ENCODE peak calls at places on chromosomes 5 and 9, in six cellular contexts. One of them, this sample, is unnamed.

GRCh38 chr5:1517838-1518237 is 5.9 kb downstream of the LPCAT1 start:
- DNase-seq in choroid plexus epithelial cell: no peak
- DNase-seq in coronary artery: peak
- DNase-seq in astrocyte of the cerebellum: no peak
- DNase-seq in glutamatergic neuron: peak
- DNase-seq in K562: no peak
- DNase-seq in this sample: no peak

GRCh38 chr5:28862137-28862859 is 1823.9 kb upstream of the CDH9 start:
- DNase-seq in choroid plexus epithelial cell: no peak
- DNase-seq in coronary artery: no peak
- DNase-seq in astrocyte of the cerebellum: no peak
- DNase-seq in glutamatergic neuron: no peak
- DNase-seq in K562: no peak
- DNase-seq in this sample: no peak

GRCh38 chr5:10166392-10166791 is 83.3 kb downstream of the ATPSCKMT start:
- DNase-seq in choroid plexus epithelial cell: no peak
- DNase-seq in coronary artery: no peak
- DNase-seq in astrocyte of the cerebellum: no peak
- DNase-seq in glutamatergic neuron: no peak
- DNase-seq in K562: no peak
- DNase-seq in this sample: no peak

GRCh38 chr5:32745317-32745716 is 34.2 kb downstream of the NPR3 start:
- DNase-seq in choroid plexus epithelial cell: no peak
- DNase-seq in coronary artery: no peak
- DNase-seq in astrocyte of the cerebellum: no peak
- DNase-seq in glutamatergic neuron: no peak
- DNase-seq in K562: no peak
- DNase-seq in this sample: no peak

GRCh38 chr5:142922223-142922952 is 152.2 kb downstream of the ARHGAP26 start:
- DNase-seq in choroid plexus epithelial cell: peak
- DNase-seq in coronary artery: no peak
- DNase-seq in astrocyte of the cerebellum: no peak
- DNase-seq in glutamatergic neuron: no peak
- DNase-seq in K562: peak
- DNase-seq in this sample: no peak

GRCh38 chr5:131635755-131636479 is 888 bp upstream of the RAPGEF6 start:
- DNase-seq in choroid plexus epithelial cell: peak
- DNase-seq in coronary artery: no peak
- DNase-seq in astrocyte of the cerebellum: no peak
- DNase-seq in glutamatergic neuron: no peak
- DNase-seq in K562: no peak
- DNase-seq in this sample: no peak

GRCh38 chr9:99076483-99077171 is 28.3 kb upstream of the TGFBR1 start:
- DNase-seq in choroid plexus epithelial cell: no peak
- DNase-seq in coronary artery: no peak
- DNase-seq in astrocyte of the cerebellum: no peak
- DNase-seq in glutamatergic neuron: no peak
- DNase-seq in K562: peak
- DNase-seq in this sample: no peak

GRCh38 chr5:57417981-57418380 is 64.6 kb downstream of the ACTBL2 start:
- DNase-seq in choroid plexus epithelial cell: no peak
- DNase-seq in coronary artery: no peak
- DNase-seq in astrocyte of the cerebellum: no peak
- DNase-seq in glutamatergic neuron: no peak
- DNase-seq in K562: no peak
- DNase-seq in this sample: no peak

GRCh38 chr9:2013688-2014087 is 1.5 kb upstream of the SMARCA2 start:
- DNase-seq in choroid plexus epithelial cell: peak
- DNase-seq in coronary artery: no peak
- DNase-seq in astrocyte of the cerebellum: no peak
- DNase-seq in glutamatergic neuron: no peak
- DNase-seq in K562: no peak
- DNase-seq in this sample: no peak

GRCh38 chr5:133841831-133842750 is 126.3 kb downstream of the C5orf15 start:
- DNase-seq in choroid plexus epithelial cell: no peak
- DNase-seq in coronary artery: peak
- DNase-seq in astrocyte of the cerebellum: no peak
- DNase-seq in glutamatergic neuron: no peak
- DNase-seq in K562: no peak
- DNase-seq in this sample: no peak

GRCh38 chr5:145445027-145445426 is 390.1 kb downstream of the PRELID2 start:
- DNase-seq in choroid plexus epithelial cell: no peak
- DNase-seq in coronary artery: no peak
- DNase-seq in astrocyte of the cerebellum: no peak
- DNase-seq in glutamatergic neuron: no peak
- DNase-seq in K562: no peak
- DNase-seq in this sample: no peak

GRCh38 chr9:137611623-137612609 is 6.4 kb downstream of the ARRDC1 start:
- DNase-seq in choroid plexus epithelial cell: peak
- DNase-seq in coronary artery: no peak
- DNase-seq in astrocyte of the cerebellum: no peak
- DNase-seq in glutamatergic neuron: no peak
- DNase-seq in K562: peak
- DNase-seq in this sample: no peak

GRCh38 chr9:3863114-3863528 is 337.3 kb upstream of the RFX3 start:
- DNase-seq in choroid plexus epithelial cell: peak
- DNase-seq in coronary artery: no peak
- DNase-seq in astrocyte of the cerebellum: peak
- DNase-seq in glutamatergic neuron: no peak
- DNase-seq in K562: no peak
- DNase-seq in this sample: peak

GRCh38 chr9:108258640-108259039 is 597.1 kb downstream of the ACTL7B start:
- DNase-seq in choroid plexus epithelial cell: no peak
- DNase-seq in coronary artery: no peak
- DNase-seq in astrocyte of the cerebellum: no peak
- DNase-seq in glutamatergic neuron: no peak
- DNase-seq in K562: no peak
- DNase-seq in this sample: no peak

GRCh38 chr5:113510836-113511451 is 2.5 kb upstream of the YTHDC2 start:
- DNase-seq in choroid plexus epithelial cell: peak
- DNase-seq in coronary artery: no peak
- DNase-seq in astrocyte of the cerebellum: no peak
- DNase-seq in glutamatergic neuron: no peak
- DNase-seq in K562: no peak
- DNase-seq in this sample: no peak

GRCh38 chr9:121765021-121765950 is 113.9 kb downstream of the DAB2IP start:
- DNase-seq in choroid plexus epithelial cell: peak
- DNase-seq in coronary artery: no peak
- DNase-seq in astrocyte of the cerebellum: no peak
- DNase-seq in glutamatergic neuron: no peak
- DNase-seq in K562: no peak
- DNase-seq in this sample: no peak

GRCh38 chr5:55601209-55601618 is 66.5 kb upstream of the PLPP1 start:
- DNase-seq in choroid plexus epithelial cell: peak
- DNase-seq in coronary artery: peak
- DNase-seq in astrocyte of the cerebellum: peak
- DNase-seq in glutamatergic neuron: no peak
- DNase-seq in K562: no peak
- DNase-seq in this sample: peak

GRCh38 chr9:6428940-6429889 is 16.2 kb downstream of the UHRF2 start:
- DNase-seq in choroid plexus epithelial cell: peak
- DNase-seq in coronary artery: no peak
- DNase-seq in astrocyte of the cerebellum: no peak
- DNase-seq in glutamatergic neuron: no peak
- DNase-seq in K562: no peak
- DNase-seq in this sample: no peak

GRCh38 chr5:56910123-56910951 is 941 bp downstream of the SETD9 start:
- DNase-seq in choroid plexus epithelial cell: no peak
- DNase-seq in coronary artery: no peak
- DNase-seq in astrocyte of the cerebellum: no peak
- DNase-seq in glutamatergic neuron: peak
- DNase-seq in K562: no peak
- DNase-seq in this sample: no peak

GRCh38 chr9:69660304-69660703 is 11.9 kb downstream of the APBA1 start:
- DNase-seq in choroid plexus epithelial cell: no peak
- DNase-seq in coronary artery: no peak
- DNase-seq in astrocyte of the cerebellum: no peak
- DNase-seq in glutamatergic neuron: no peak
- DNase-seq in K562: no peak
- DNase-seq in this sample: no peak

GRCh38 chr5:129906177-129906887 is 2.1 kb downstream of the CHSY3 start:
- DNase-seq in choroid plexus epithelial cell: peak
- DNase-seq in coronary artery: peak
- DNase-seq in astrocyte of the cerebellum: peak
- DNase-seq in glutamatergic neuron: peak
- DNase-seq in K562: no peak
- DNase-seq in this sample: no peak

GRCh38 chr9:125133403-125134316 is 9.7 kb downstream of the SCAI start:
- DNase-seq in choroid plexus epithelial cell: no peak
- DNase-seq in coronary artery: no peak
- DNase-seq in astrocyte of the cerebellum: no peak
- DNase-seq in glutamatergic neuron: no peak
- DNase-seq in K562: no peak
- DNase-seq in this sample: no peak

GRCh38 chr9:114836769-114837168 is 30.9 kb upstream of the TNFSF15 start:
- DNase-seq in choroid plexus epithelial cell: no peak
- DNase-seq in coronary artery: no peak
- DNase-seq in astrocyte of the cerebellum: no peak
- DNase-seq in glutamatergic neuron: no peak
- DNase-seq in K562: no peak
- DNase-seq in this sample: no peak

GRCh38 chr9:33750307-33750838 is 45.0 kb upstream of the PRSS3 start:
- DNase-seq in choroid plexus epithelial cell: peak
- DNase-seq in coronary artery: no peak
- DNase-seq in astrocyte of the cerebellum: no peak
- DNase-seq in glutamatergic neuron: peak
- DNase-seq in K562: no peak
- DNase-seq in this sample: no peak

GRCh38 chr5:158070855-158071254 is 211.9 kb upstream of the CLINT1 start:
- DNase-seq in choroid plexus epithelial cell: no peak
- DNase-seq in coronary artery: no peak
- DNase-seq in astrocyte of the cerebellum: no peak
- DNase-seq in glutamatergic neuron: no peak
- DNase-seq in K562: no peak
- DNase-seq in this sample: no peak

GRCh38 chr5:151092750-151093149 is 11.9 kb upstream of the TNIP1 start:
- DNase-seq in choroid plexus epithelial cell: peak
- DNase-seq in coronary artery: no peak
- DNase-seq in astrocyte of the cerebellum: no peak
- DNase-seq in glutamatergic neuron: no peak
- DNase-seq in K562: no peak
- DNase-seq in this sample: no peak

GRCh38 chr9:110967196-110967595 is 71.1 kb downstream of the LPAR1 start:
- DNase-seq in choroid plexus epithelial cell: no peak
- DNase-seq in coronary artery: no peak
- DNase-seq in astrocyte of the cerebellum: no peak
- DNase-seq in glutamatergic neuron: no peak
- DNase-seq in K562: no peak
- DNase-seq in this sample: no peak

GRCh38 chr9:86732514-86732913 is 214.8 kb downstream of the GAS1 start:
- DNase-seq in choroid plexus epithelial cell: peak
- DNase-seq in coronary artery: no peak
- DNase-seq in astrocyte of the cerebellum: peak
- DNase-seq in glutamatergic neuron: no peak
- DNase-seq in K562: no peak
- DNase-seq in this sample: peak

GRCh38 chr9:135979472-135980166 is 18.4 kb upstream of the UBAC1 start:
- DNase-seq in choroid plexus epithelial cell: no peak
- DNase-seq in coronary artery: no peak
- DNase-seq in astrocyte of the cerebellum: no peak
- DNase-seq in glutamatergic neuron: no peak
- DNase-seq in K562: no peak
- DNase-seq in this sample: no peak

GRCh38 chr9:89366711-89367110 is 48.4 kb downstream of the SECISBP2 start:
- DNase-seq in choroid plexus epithelial cell: no peak
- DNase-seq in coronary artery: no peak
- DNase-seq in astrocyte of the cerebellum: no peak
- DNase-seq in glutamatergic neuron: no peak
- DNase-seq in K562: no peak
- DNase-seq in this sample: no peak

GRCh38 chr9:89363921-89364663 is 45.8 kb downstream of the SECISBP2 start:
- DNase-seq in choroid plexus epithelial cell: no peak
- DNase-seq in coronary artery: peak
- DNase-seq in astrocyte of the cerebellum: no peak
- DNase-seq in glutamatergic neuron: no peak
- DNase-seq in K562: no peak
- DNase-seq in this sample: no peak

GRCh38 chr9:89364664-89365531 is 46.6 kb downstream of the SECISBP2 start:
- DNase-seq in choroid plexus epithelial cell: no peak
- DNase-seq in coronary artery: no peak
- DNase-seq in astrocyte of the cerebellum: no peak
- DNase-seq in glutamatergic neuron: no peak
- DNase-seq in K562: no peak
- DNase-seq in this sample: no peak

GRCh38 chr9:89367281-89367680 is 49.0 kb downstream of the SECISBP2 start:
- DNase-seq in choroid plexus epithelial cell: no peak
- DNase-seq in coronary artery: no peak
- DNase-seq in astrocyte of the cerebellum: no peak
- DNase-seq in glutamatergic neuron: no peak
- DNase-seq in K562: no peak
- DNase-seq in this sample: no peak

GRCh38 chr9:89365532-89365912 is 47.2 kb downstream of the SECISBP2 start:
- DNase-seq in choroid plexus epithelial cell: no peak
- DNase-seq in coronary artery: no peak
- DNase-seq in astrocyte of the cerebellum: no peak
- DNase-seq in glutamatergic neuron: no peak
- DNase-seq in K562: no peak
- DNase-seq in this sample: no peak
- TF ChIP-seq CTCF in choroid plexus epithelial cell: no peak
- TF ChIP-seq CTCF in coronary artery: no peak
- TF ChIP-seq CTCF in astrocyte of the cerebellum: no peak
- TF ChIP-seq CTCF in glutamatergic neuron: no peak
- TF ChIP-seq CTCF in K562: no peak
- TF ChIP-seq CTCF in this sample: no peak

GRCh38 chr5:43007911-43008368 is 32.2 kb downstream of the ANXA2R start:
- DNase-seq in choroid plexus epithelial cell: peak
- DNase-seq in coronary artery: peak
- DNase-seq in astrocyte of the cerebellum: no peak
- DNase-seq in glutamatergic neuron: peak
- DNase-seq in K562: peak
- DNase-seq in this sample: no peak
- TF ChIP-seq CTCF in choroid plexus epithelial cell: peak
- TF ChIP-seq CTCF in coronary artery: no peak
- TF ChIP-seq CTCF in astrocyte of the cerebellum: no peak
- TF ChIP-seq CTCF in glutamatergic neuron: no peak
- TF ChIP-seq CTCF in K562: peak
- TF ChIP-seq CTCF in this sample: no peak

DNA sequence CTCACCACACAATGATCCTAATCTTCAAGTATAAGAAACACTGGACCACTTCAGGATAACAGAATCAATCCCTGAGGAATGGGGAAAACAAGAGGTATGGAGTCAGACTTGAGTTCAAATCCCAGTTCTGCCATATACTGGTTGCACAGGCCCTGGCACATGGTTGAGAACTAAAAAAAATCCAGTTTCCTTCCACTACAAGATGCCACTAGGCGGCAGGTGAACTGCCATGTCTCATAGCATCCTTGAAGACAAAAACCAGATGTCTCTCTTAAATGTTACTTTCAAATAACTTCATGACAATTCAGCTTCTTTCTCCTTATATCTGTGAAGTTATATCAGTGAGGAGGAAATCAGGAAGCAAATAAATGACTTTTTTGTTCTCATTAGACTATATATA is 11.0 kb downstream of the DEPDC1B start:
- DNase-seq in choroid plexus epithelial cell: no peak
- DNase-seq in coronary artery: no peak
- DNase-seq in astrocyte of the cerebellum: no peak
- DNase-seq in glutamatergic neuron: no peak
- DNase-seq in K562: no peak
- DNase-seq in this sample: no peak
- TF ChIP-seq CTCF in choroid plexus epithelial cell: no peak
- TF ChIP-seq CTCF in coronary artery: no peak
- TF ChIP-seq CTCF in astrocyte of the cerebellum: no peak
- TF ChIP-seq CTCF in glutamatergic neuron: no peak
- TF ChIP-seq CTCF in K562: no peak
- TF ChIP-seq CTCF in this sample: no peak

GRCh38 chr5:174312270-174312617 is 266.7 kb downstream of the NSG2 start:
- DNase-seq in choroid plexus epithelial cell: no peak
- DNase-seq in coronary artery: no peak
- DNase-seq in astrocyte of the cerebellum: no peak
- DNase-seq in glutamatergic neuron: no peak
- DNase-seq in K562: no peak
- DNase-seq in this sample: no peak
- TF ChIP-seq CTCF in choroid plexus epithelial cell: no peak
- TF ChIP-seq CTCF in coronary artery: no peak
- TF ChIP-seq CTCF in astrocyte of the cerebellum: no peak
- TF ChIP-seq CTCF in glutamatergic neuron: peak
- TF ChIP-seq CTCF in K562: no peak
- TF ChIP-seq CTCF in this sample: no peak